ENCODE peak calls at places on chromosomes 2 and 18, in ten cellular contexts. B, N, T, E, K, Z, M, H, X and S are unnamed samples.
A peak's percentile ranks its signal among the peaks of the same experiment; 100 is the strongest.

GRCh38 chr2:40113272-40113671 is 334.2 kb upstream of the THUMPD2 start:
- DNase-seq in B (no peak), N (no peak), T (no peak), E (no peak), K (peak; percentile 80), Z (no peak), M (no peak), H (peak; percentile 59), X (no peak), S (no peak)

GRCh38 chr2:70627499-70627898 is 73.9 kb upstream of the TGFA start:
- DNase-seq in B (no peak), N (no peak), T (peak; percentile 23), E (no peak), K (no peak), Z (no peak), M (no peak), H (no peak), X (no peak), S (no peak)

GRCh38 chr2:8620611-8621382 is 61.1 kb upstream of the ID2 start:
- DNase-seq in B (no peak), N (no peak), T (no peak), E (no peak), K (no peak), Z (no peak), M (no peak), H (peak; percentile 56), X (no peak), S (no peak)

GRCh38 chr18:39998332-39998731 is 1956.7 kb upstream of the PIK3C3 start:
- DNase-seq in B (no peak), N (no peak), T (no peak), E (no peak), K (no peak), Z (no peak), M (no peak), H (no peak), X (no peak), S (no peak)

GRCh38 chr2:160613466-160614153 is 120.0 kb upstream of the RBMS1 start:
- DNase-seq in B (peak; percentile 27), N (no peak), T (no peak), E (no peak), K (peak; percentile 83), Z (no peak), M (no peak), H (peak; percentile 90), X (no peak), S (no peak)

GRCh38 chr2:69449906-69450305 is 12.7 kb upstream of the NFU1 start:
- DNase-seq in B (no peak), N (no peak), T (no peak), E (no peak), K (no peak), Z (no peak), M (no peak), H (peak; percentile 29), X (no peak), S (no peak)

GRCh38 chr2:98601532-98602132 is 6.7 kb downstream of the COA5 start:
- DNase-seq in B (no peak), N (peak; percentile 72), T (no peak), E (no peak), K (peak; percentile 18), Z (no peak), M (no peak), H (peak; percentile 42), X (no peak), S (peak; percentile 57)

GRCh38 chr2:157193461-157193860 is 64.0 kb upstream of the GALNT5 start:
- DNase-seq in B (no peak), N (no peak), T (no peak), E (no peak), K (peak; percentile 6), Z (no peak), M (no peak), H (no peak), X (no peak), S (no peak)

GRCh38 chr18:57805117-57805516 is 2.0 kb upstream of the ATP8B1 start:
- DNase-seq in B (no peak), N (no peak), T (no peak), E (no peak), K (no peak), Z (no peak), M (no peak), H (no peak), X (no peak), S (no peak)

GRCh38 chr18:57809190-57809589 is 6.1 kb upstream of the ATP8B1 start:
- DNase-seq in B (no peak), N (no peak), T (no peak), E (no peak), K (no peak), Z (no peak), M (no peak), H (peak; percentile 61), X (no peak), S (no peak)

GRCh38 chr18:57806891-57807280 is 3.8 kb upstream of the ATP8B1 start:
- DNase-seq in B (no peak), N (no peak), T (no peak), E (no peak), K (peak; percentile 87), Z (no peak), M (no peak), H (peak; percentile 88), X (peak; percentile 32), S (no peak)

GRCh38 chr18:57807336-57808117 is 4.4 kb upstream of the ATP8B1 start:
- DNase-seq in B (no peak), N (no peak), T (no peak), E (no peak), K (peak; percentile 72), Z (no peak), M (no peak), H (peak; percentile 89), X (no peak), S (no peak)

GRCh38 chr18:57806201-57806890 is 3.2 kb upstream of the ATP8B1 start:
- DNase-seq in B (no peak), N (no peak), T (no peak), E (no peak), K (no peak), Z (no peak), M (no peak), H (no peak), X (no peak), S (no peak)
- H3K27ac ChIP-seq in B (peak overlapping the region; percentile 89), N (no peak overlapping the region), T (no peak overlapping the region), E (no peak overlapping the region), K (peak overlapping the region; percentile 96), Z (peak overlapping the region; percentile 75), M (no peak overlapping the region), H (peak overlapping the region; percentile 81), X (peak overlapping the region; percentile 38), S (no peak overlapping the region)

DNA sequence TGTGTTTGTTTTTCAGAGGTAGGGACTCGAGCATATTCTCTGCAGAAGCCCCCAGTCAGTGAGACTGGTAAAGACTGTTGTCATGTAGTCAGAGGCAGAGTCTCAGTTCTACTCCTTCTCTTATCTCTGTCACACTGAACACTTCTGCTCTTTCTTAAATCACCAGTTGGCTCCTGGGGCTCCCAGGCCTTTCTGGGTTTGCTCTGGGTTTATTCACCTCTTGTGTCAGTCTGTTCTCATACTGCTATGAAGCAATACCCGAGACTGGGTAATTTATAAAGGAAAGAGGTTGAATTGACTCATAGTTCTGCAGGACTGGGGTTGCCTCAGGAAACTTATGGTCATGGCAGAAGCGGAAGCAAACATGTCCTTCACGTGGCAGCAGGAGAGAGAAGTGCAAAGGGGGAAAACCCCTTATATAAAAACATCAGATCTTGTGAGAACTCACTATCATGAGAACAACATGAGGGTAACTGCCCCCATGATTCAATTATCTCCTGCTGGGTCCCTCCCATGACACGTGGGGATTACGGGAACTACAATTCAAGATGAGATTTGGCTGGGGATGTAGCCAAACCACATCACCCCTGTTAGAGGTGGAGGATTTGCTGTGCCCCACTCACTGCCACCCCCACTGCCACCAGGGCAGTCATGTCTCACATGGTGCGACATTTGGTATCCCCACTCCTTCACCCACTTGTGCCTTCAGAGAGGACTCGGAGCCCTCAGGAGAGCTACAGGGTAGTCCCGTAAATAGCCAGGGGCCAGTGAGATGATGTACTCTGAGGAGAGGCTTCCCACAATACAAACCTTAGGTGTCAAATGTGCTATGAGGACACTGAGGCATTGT is 35.9 kb downstream of the CDC42EP3 start:
- DNase-seq in B (no peak), N (no peak), T (no peak), E (no peak), K (no peak), Z (no peak), M (no peak), H (peak; percentile 75), X (no peak), S (no peak)
- H3K4me3 ChIP-seq in B (no peak overlapping the region), N (no peak overlapping the region), T (no peak overlapping the region), E (no peak overlapping the region), K (no peak overlapping the region), Z (no peak overlapping the region), M (no peak overlapping the region), H (no peak overlapping the region), X (no peak overlapping the region), S (no peak overlapping the region)

GRCh38 chr2:38474058-38474457 is 97.0 kb upstream of the ATL2 start:
- DNase-seq in B (no peak), N (no peak), T (no peak), E (no peak), K (no peak), Z (no peak), M (no peak), H (no peak), X (no peak), S (no peak)

GRCh38 chr2:38475567-38475881 is 98.5 kb upstream of the ATL2 start:
- DNase-seq in B (no peak), N (no peak), T (no peak), E (no peak), K (no peak), Z (no peak), M (no peak), H (no peak), X (no peak), S (no peak)

GRCh38 chr2:38473333-38474005 is 96.4 kb upstream of the ATL2 start:
- DNase-seq in B (no peak), N (no peak), T (no peak), E (no peak), K (no peak), Z (no peak), M (no peak), H (no peak), X (no peak), S (no peak)

GRCh38 chr2:38477006-38477405 is 99.9 kb upstream of the ATL2 start:
- DNase-seq in B (no peak), N (no peak), T (no peak), E (no peak), K (no peak), Z (no peak), M (no peak), H (no peak), X (no peak), S (no peak)

DNA sequence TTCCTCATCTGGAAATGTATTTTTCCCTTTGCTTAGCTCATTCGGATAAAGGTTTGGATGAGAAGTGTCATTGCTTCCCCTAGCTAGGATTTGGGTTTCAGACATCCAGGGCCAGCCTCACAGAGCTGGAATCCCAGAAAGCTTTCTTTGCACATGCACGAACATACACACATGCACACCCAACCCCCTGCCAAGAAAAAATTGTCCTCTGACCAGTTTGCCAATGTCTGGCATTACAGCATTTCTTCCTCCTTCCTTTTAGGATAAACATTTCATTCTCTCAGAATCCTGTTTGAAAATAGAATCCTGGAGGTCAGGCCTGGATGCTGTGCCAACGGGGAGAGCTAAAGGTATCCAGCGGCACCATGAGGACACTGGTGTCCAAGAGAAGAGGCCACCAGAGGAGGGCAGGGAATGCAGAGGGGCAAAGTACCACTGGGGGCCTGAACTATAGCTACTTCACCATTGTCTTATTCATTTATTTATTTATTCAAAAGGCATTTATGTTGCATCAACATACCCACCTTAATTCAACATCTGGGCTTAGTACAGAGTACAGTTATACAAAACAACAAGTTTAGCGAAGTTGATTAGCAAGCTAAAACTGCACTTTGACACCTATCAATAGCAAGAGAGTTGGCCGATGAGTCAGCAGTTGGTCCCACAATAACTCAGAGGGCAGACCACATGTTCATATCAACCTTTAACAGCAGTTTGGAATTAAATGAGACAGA is 97.9 kb upstream of the ATL2 start:
- DNase-seq in B (no peak), N (no peak), T (peak; percentile 65), E (no peak), K (no peak), Z (no peak), M (no peak), H (no peak), X (no peak), S (no peak)
- H3K27ac ChIP-seq in B (no peak overlapping the region), N (no peak overlapping the region), T (peak overlapping the region; percentile 27), E (no peak overlapping the region), K (no peak overlapping the region), Z (no peak overlapping the region), M (no peak overlapping the region), H (no peak overlapping the region), X (peak overlapping the region; percentile 63), S (no peak overlapping the region)

GRCh38 chr2:222673883-222674282 is 2.4 kb downstream of the MOGAT1 start:
- DNase-seq in B (no peak), N (peak; percentile 18), T (no peak), E (no peak), K (no peak), Z (no peak), M (no peak), H (no peak), X (no peak), S (no peak)

GRCh38 chr2:222670191-222671038 is 1.0 kb upstream of the MOGAT1 start:
- DNase-seq in B (no peak), N (no peak), T (no peak), E (no peak), K (no peak), Z (no peak), M (no peak), H (no peak), X (no peak), S (no peak)

GRCh38 chr2:222673273-222673672 is 1.8 kb downstream of the MOGAT1 start:
- DNase-seq in B (no peak), N (no peak), T (no peak), E (no peak), K (no peak), Z (no peak), M (no peak), H (no peak), X (no peak), S (no peak)

GRCh38 chr2:222671259-222672067 is at the start of gene MOGAT1:
- DNase-seq in B (no peak), N (peak; percentile 91), T (no peak), E (peak; percentile 58), K (no peak), Z (peak; percentile 58), M (no peak), H (peak; percentile 24), X (peak; percentile 43), S (no peak)

GRCh38 chr2:222672068-222672401 is 577 bp downstream of the MOGAT1 start:
- DNase-seq in B (no peak), N (peak; percentile 16), T (no peak), E (no peak), K (no peak), Z (no peak), M (no peak), H (no peak), X (no peak), S (no peak)
- H3K4me3 ChIP-seq in B (peak overlapping the region; percentile 48), N (peak overlapping the region; percentile 76), T (no peak overlapping the region), E (no peak overlapping the region), K (no peak overlapping the region), Z (peak overlapping the region; percentile 45), M (peak overlapping the region; percentile 19), H (peak overlapping the region; percentile 52), X (peak overlapping the region; percentile 84), S (no peak overlapping the region)